ENCODE peak calls at places on chromosomes 2 and 18, in nine cellular contexts. G is adrenal gland, D is DND-41, C is cardiac fibroblast, Y is suprapubic skin, F is AG09309, O is bronchial epithelial cell, P is astrocyte of the cerebellum, V is choroid plexus epithelial cell. E is an unnamed sample.

GRCh38 chr2:176494949-176495353 is 225.7 kb downstream of the MTX2 start:
- DNase-seq in V (no peak), P (no peak), O (peak), G (peak), D (peak), Y (peak), C (peak), F (no peak), E (peak)

GRCh38 chr2:85920810-85921545 is 32.2 kb upstream of the ST3GAL5 start:
- DNase-seq in G (no peak), O (peak), F (no peak), D (no peak), P (no peak), C (peak), Y (no peak), V (peak), E (peak)

GRCh38 chr2:170237572-170238120 is 59.7 kb downstream of the MYO3B start:
- DNase-seq in P (no peak), O (no peak), V (no peak), C (no peak), F (no peak), D (no peak), G (no peak), Y (no peak), E (no peak)

GRCh38 chr2:241803387-241804325 is 5.3 kb upstream of the NEU4 start:
- DNase-seq in F (no peak), Y (peak), G (peak), O (peak), D (peak), V (peak), P (no peak), C (peak), E (peak)

GRCh38 chr18:56319953-56320352 is 318.4 kb downstream of the TXNL1 start:
- DNase-seq in Y (no peak), F (no peak), C (no peak), P (no peak), D (no peak), V (no peak), G (no peak), O (no peak), E (no peak)

GRCh38 chr2:237218756-237219155 is 133.1 kb downstream of the COPS8 start:
- DNase-seq in F (no peak), V (peak), O (no peak), Y (no peak), P (no peak), C (no peak), G (no peak), D (no peak), E (no peak)

GRCh38 chr2:206164261-206164862 is 4.7 kb downstream of the EEF1B2 start:
- DNase-seq in P (peak), F (no peak), G (peak), D (peak), V (peak), Y (no peak), O (peak), C (peak), E (no peak)

GRCh38 chr2:65980531-65980930 is 454.4 kb upstream of the MEIS1 start:
- DNase-seq in G (no peak), V (no peak), P (no peak), C (no peak), Y (no peak), O (no peak), D (no peak), F (no peak), E (no peak)

GRCh38 chr2:71562518-71562917 is 109.2 kb downstream of the DYSF start:
- DNase-seq in C (no peak), F (no peak), O (no peak), D (no peak), P (no peak), V (peak), G (no peak), Y (no peak), E (no peak)

GRCh38 chr2:205617905-205618304 is 64.4 kb upstream of the NRP2 start:
- DNase-seq in O (peak), G (no peak), F (no peak), C (no peak), V (no peak), D (no peak), Y (no peak), P (no peak), E (no peak)

GRCh38 chr2:123695449-123695848 is 329.6 kb upstream of the CNTNAP5 start:
- DNase-seq in P (no peak), F (no peak), G (no peak), D (no peak), Y (no peak), V (no peak), O (no peak), C (no peak), E (no peak)

GRCh38 chr2:101076581-101076980 is 74.5 kb downstream of the RPL31 start:
- DNase-seq in V (no peak), Y (no peak), D (no peak), P (no peak), C (no peak), G (peak), O (no peak), F (no peak), E (peak)

GRCh38 chr2:165401285-165401852 is 68.1 kb upstream of the CSRNP3 start:
- DNase-seq in G (peak), V (peak), Y (no peak), O (peak), F (peak), D (peak), C (peak), P (peak), E (no peak)
- TF ChIP-seq CTCF in G (peak), V (peak), Y (peak), O (peak), F (peak), D (peak), C (peak), P (peak), E (peak)

GRCh38 chr2:163191372-163191771 is 352.8 kb upstream of the KCNH7 start:
- DNase-seq in Y (no peak), F (peak), O (peak), G (peak), C (peak), V (peak), P (peak), D (no peak), E (no peak)
- TF ChIP-seq CTCF in Y (peak), F (peak), O (peak), G (peak), C (peak), V (peak), P (peak), D (peak), E (peak)

GRCh38 chr18:42730272-42730671 is 385.2 kb downstream of the RIT2 start:
- DNase-seq in C (peak), F (no peak), P (no peak), O (peak), V (peak), G (no peak), Y (no peak), D (no peak), E (no peak)
- TF ChIP-seq CTCF in C (peak), F (peak), P (peak), O (no peak), V (peak), G (peak), Y (no peak), D (no peak), E (peak)

DNA sequence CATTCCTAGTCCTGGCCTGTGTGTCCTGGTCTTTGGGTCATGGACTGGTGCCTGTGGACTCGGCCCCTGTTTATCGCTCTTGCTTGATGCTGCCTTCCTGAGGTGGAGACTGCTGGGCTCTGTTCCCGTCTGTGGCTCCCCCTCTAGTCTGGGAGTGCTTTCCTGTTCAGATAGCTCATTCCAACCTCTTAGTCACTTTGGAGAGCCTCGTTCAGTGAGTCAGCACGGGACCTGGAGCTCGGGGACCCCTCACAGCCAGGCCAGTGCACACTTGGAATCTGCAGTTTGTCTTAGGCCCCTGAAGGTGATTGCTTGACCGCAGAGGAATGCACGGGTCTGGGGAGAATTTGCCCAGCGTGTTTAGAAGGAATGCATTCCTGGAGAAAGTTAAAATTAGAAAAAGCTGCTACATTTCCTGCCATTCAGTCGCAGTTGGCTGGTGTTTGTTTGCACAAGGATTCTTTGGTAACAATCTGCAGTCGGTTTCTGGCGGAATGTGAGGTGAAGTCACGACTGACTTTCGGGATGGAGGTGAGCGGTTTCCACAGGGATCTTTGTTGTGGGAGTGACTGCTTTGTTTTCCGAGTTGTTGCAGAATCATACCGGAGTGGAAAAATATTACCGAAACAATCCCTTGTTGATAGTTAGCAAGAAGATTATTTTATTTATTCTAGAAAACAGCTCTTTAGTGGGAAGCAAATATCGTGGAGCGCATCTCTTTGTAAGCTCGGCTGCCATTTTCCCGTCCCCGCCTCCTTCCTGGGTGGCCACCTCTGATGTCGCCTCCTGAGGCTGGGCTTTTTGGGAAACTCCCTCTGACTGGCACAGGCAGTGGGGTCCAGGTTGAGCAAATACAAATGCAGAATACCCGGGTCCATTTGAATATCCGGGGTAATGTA is 29.6 kb downstream of the SH3BP4 start:
- DNase-seq in G (peak), V (peak), O (peak), F (peak), P (peak), D (no peak), C (peak), Y (no peak), E (peak)
- TF ChIP-seq CTCF in G (no peak), V (peak), O (peak), F (peak), P (peak), D (no peak), C (peak), Y (no peak), E (no peak)

GRCh38 chr18:60197233-60197632 is 175.3 kb downstream of the MC4R start:
- DNase-seq in Y (no peak), F (no peak), V (no peak), C (no peak), D (no peak), P (no peak), G (no peak), O (no peak), E (no peak)
- TF ChIP-seq CTCF in Y (no peak), F (no peak), V (no peak), C (no peak), D (no peak), P (no peak), G (no peak), O (no peak), E (no peak)

GRCh38 chr2:189440947-189441708 is at the start of gene WDR75:
- DNase-seq in Y (peak), V (peak), C (peak), F (peak), D (peak), O (peak), G (peak), P (peak), E (peak)
- TF ChIP-seq CTCF in Y (no peak), V (peak), C (no peak), F (no peak), D (no peak), O (no peak), G (peak), P (no peak), E (peak)

GRCh38 chr18:48977914-48978313 is 27.1 kb upstream of the SMAD7 start:
- DNase-seq in F (no peak), O (no peak), C (no peak), V (no peak), P (no peak), G (no peak), Y (no peak), D (no peak), E (no peak)

GRCh38 chr18:48975221-48975816 is 24.6 kb upstream of the SMAD7 start:
- DNase-seq in F (no peak), D (no peak), O (no peak), G (peak), C (no peak), P (no peak), Y (no peak), V (no peak), E (no peak)

GRCh38 chr18:48973731-48974130 is 23.0 kb upstream of the SMAD7 start:
- DNase-seq in F (no peak), C (no peak), V (no peak), G (no peak), O (peak), P (no peak), Y (no peak), D (no peak), E (no peak)

GRCh38 chr18:48974304-48975220 is 23.8 kb upstream of the SMAD7 start:
- DNase-seq in V (no peak), F (no peak), O (no peak), C (no peak), P (no peak), Y (no peak), D (no peak), G (peak), E (peak)

GRCh38 chr18:48975817-48976649 is 25.3 kb upstream of the SMAD7 start:
- DNase-seq in Y (no peak), O (no peak), G (peak), V (peak), P (no peak), C (peak), D (peak), F (no peak), E (peak)
- TF ChIP-seq CTCF in Y (no peak), O (no peak), G (no peak), V (no peak), P (no peak), C (no peak), D (no peak), F (no peak), E (no peak)

GRCh38 chr2:64606495-64607363 is 47.0 kb downstream of the SERTAD2 start:
- DNase-seq in Y (peak), P (no peak), O (peak), C (peak), D (peak), G (peak), V (peak), F (peak), E (peak)

GRCh38 chr2:64610456-64610855 is 43.3 kb downstream of the SERTAD2 start:
- DNase-seq in F (no peak), D (no peak), V (no peak), P (no peak), G (no peak), C (no peak), Y (no peak), O (no peak), E (no peak)

GRCh38 chr2:64608867-64609228 is 44.9 kb downstream of the SERTAD2 start:
- DNase-seq in O (no peak), P (no peak), Y (no peak), C (no peak), F (no peak), V (no peak), G (no peak), D (no peak), E (no peak)

GRCh38 chr2:64607381-64607780 is 46.3 kb downstream of the SERTAD2 start:
- DNase-seq in D (no peak), F (no peak), Y (no peak), P (no peak), V (no peak), C (no peak), O (no peak), G (no peak), E (no peak)

GRCh38 chr2:64609229-64609994 is 44.3 kb downstream of the SERTAD2 start:
- DNase-seq in V (peak), P (no peak), F (no peak), O (no peak), Y (no peak), D (no peak), C (peak), G (peak), E (peak)
- TF ChIP-seq CTCF in V (peak), P (peak), F (no peak), O (peak), Y (peak), D (no peak), C (no peak), G (no peak), E (no peak)